ENCODE peak calls at places on chromosomes 12 and 14, in four cellular contexts. D is IMR-90, X is H1, T is H9. N is an unnamed sample.

GRCh38 chr12:19181666-19182426 is 52.3 kb downstream of the PLEKHA5 start:
- DNase-seq in D (no peak), T (no peak), X (no peak), N (no peak)

GRCh38 chr12:108273217-108273616 is 65.9 kb downstream of the CMKLR1 start:
- DNase-seq in T (no peak), X (no peak), D (no peak), N (no peak)

GRCh38 chr12:58803893-58804292 is 116.4 kb downstream of the LRIG3 start:
- DNase-seq in D (peak), X (no peak), T (no peak), N (no peak)

GRCh38 chr12:107264667-107265066 is 171.3 kb upstream of the CRY1 start:
- DNase-seq in X (no peak), T (no peak), D (no peak), N (no peak)

GRCh38 chr12:18696971-18697602 is 40.7 kb downstream of the PLCZ1 start:
- DNase-seq in D (peak), T (no peak), X (no peak), N (no peak)

GRCh38 chr12:28021704-28022103 is 49.2 kb upstream of the PTHLH start:
- DNase-seq in T (no peak), D (no peak), X (no peak), N (no peak)

GRCh38 chr12:59649203-59649602 is 53.4 kb downstream of the SLC16A7 start:
- DNase-seq in D (peak), X (no peak), T (no peak), N (no peak)

GRCh38 chr12:49086116-49086515 is 8.5 kb downstream of the DHH start:
- DNase-seq in T (no peak), D (peak), X (no peak), N (no peak)

GRCh38 chr12:45349911-45350310 is 134.0 kb downstream of the ANO6 start:
- DNase-seq in T (no peak), D (peak), X (no peak), N (no peak)

GRCh38 chr12:123942911-123943648 is 29.6 kb downstream of the CCDC92 start:
- DNase-seq in X (no peak), D (peak), T (no peak), N (no peak)

GRCh38 chr12:46507766-46508165 is 135.2 kb upstream of the SLC38A2 start:
- DNase-seq in D (no peak), X (no peak), T (no peak), N (no peak)

GRCh38 chr14:72420749-72421452 is 473.0 kb downstream of the DPF3 start:
- DNase-seq in D (peak), T (peak), X (peak), N (peak)

GRCh38 chr12:62967701-62968100 is 32.8 kb upstream of the PPM1H start:
- DNase-seq in T (no peak), D (no peak), X (no peak), N (no peak)

GRCh38 chr12:111976291-111976690 is 36.7 kb downstream of the TMEM116 start:
- DNase-seq in X (no peak), T (no peak), D (no peak), N (no peak)

GRCh38 chr12:128073937-128074336 is 193.0 kb upstream of the TMEM132C start:
- DNase-seq in X (no peak), T (peak), D (no peak), N (no peak)

GRCh38 chr14:48580692-48581091 is 905.3 kb upstream of the MDGA2 start:
- DNase-seq in T (no peak), X (no peak), D (no peak), N (no peak)

DNA sequence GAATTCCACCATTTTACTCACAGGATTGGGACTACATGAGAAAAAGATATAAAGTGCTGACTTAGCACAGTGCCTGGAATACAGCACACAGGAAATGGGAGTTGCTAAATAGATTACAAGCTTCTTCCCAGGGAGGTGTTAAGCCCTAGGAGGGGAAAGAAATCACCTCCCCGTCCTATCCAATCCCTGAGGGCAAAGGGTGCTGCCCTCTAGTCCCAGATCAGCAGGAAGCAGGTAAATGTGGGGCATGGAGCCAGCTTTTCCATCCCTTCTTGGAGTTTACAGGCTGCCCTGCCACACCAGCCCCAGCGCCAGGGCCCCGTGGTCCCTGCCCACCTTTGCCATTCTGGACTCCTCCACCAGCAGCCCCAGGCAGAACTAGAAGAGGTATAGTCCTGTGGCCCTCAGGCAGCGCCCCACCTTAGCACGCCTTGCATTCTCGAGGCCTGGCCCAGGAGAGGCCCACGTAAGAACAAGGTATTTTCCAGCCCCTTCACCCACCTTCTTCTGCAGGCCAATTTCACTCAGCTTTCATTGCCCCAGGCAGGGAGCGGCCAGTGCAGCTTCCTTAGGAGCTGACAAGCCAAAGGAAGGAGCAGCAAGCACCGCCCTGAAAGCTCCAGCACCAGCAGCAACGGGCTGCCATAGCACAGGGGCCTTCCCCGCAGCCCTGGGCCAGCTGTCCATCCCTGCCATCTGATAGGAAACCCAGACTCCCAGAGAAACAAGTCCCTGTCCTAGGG is 28.8 kb upstream of the RPLP0 start:
- DNase-seq in D (no peak), X (no peak), T (peak), N (no peak)
- H2BK5ac ChIP-seq in D (peak), X (peak), T (peak), N (peak)

GRCh38 chr14:56374421-56374820 is 205.2 kb upstream of the TMEM260 start:
- DNase-seq in X (no peak), T (no peak), D (no peak), N (no peak)
- H2BK5ac ChIP-seq in X (no peak), T (no peak), D (no peak), N (no peak)

DNA sequence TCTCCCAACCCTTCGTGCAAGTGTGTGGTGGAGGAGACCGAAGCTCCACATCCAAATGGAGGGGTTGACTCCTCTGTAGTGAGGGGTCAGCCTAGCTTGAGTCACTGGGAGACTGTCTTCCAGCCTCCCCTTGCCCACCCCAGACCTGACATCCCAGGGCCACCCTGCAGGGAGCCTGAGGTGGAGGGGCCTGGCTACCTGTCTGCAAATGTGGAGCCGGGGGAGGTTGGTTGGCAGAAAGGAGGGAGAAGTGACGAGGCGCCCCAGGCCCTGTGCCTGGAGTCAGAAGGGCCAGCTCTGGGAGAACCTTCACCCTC is 37.5 kb downstream of the NFKBIA start:
- DNase-seq in D (no peak), X (no peak), T (no peak), N (no peak)
- H2BK5ac ChIP-seq in D (peak), X (no peak), T (no peak), N (no peak)

GRCh38 chr12:121773011-121773777 is 20.3 kb downstream of the RHOF start:
- DNase-seq in D (peak), T (peak), X (no peak), N (no peak)
- H2BK5ac ChIP-seq in D (no peak), T (no peak), X (no peak), N (no peak)

DNA sequence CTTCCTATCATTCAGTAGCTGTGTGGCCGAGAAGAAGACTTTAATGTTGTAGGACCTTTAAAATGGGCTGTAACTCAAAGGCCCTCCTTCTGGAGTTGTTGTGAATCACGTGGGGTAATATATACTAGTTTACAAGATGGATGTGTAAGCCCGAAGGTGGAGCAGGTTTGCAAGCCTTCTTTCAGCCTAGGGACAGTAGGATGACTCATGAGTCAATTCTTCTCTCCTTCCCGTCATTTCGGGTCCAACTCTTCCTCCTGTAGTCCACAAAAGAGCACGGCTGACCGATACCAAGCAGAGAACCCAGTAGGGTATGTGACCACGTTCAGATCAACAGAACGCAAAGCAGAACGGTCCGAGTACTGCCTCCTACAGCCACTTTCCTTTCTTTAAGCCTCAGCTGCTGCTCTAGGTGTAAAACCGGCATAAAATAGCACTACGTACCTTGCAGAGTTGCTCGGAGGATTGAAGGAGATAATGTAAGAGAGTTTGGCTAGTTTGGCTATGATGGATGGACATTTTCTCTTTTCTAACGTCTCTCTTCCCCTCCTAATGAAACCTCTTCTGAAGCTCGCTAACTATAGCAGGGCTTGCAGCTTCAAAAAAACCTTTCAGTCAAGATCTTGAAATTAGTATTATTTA is 1.3 kb upstream of the RASSF3 start:
- DNase-seq in T (peak), X (no peak), D (peak), N (no peak)
- H2BK5ac ChIP-seq in T (no peak), X (peak), D (peak), N (no peak)

DNA sequence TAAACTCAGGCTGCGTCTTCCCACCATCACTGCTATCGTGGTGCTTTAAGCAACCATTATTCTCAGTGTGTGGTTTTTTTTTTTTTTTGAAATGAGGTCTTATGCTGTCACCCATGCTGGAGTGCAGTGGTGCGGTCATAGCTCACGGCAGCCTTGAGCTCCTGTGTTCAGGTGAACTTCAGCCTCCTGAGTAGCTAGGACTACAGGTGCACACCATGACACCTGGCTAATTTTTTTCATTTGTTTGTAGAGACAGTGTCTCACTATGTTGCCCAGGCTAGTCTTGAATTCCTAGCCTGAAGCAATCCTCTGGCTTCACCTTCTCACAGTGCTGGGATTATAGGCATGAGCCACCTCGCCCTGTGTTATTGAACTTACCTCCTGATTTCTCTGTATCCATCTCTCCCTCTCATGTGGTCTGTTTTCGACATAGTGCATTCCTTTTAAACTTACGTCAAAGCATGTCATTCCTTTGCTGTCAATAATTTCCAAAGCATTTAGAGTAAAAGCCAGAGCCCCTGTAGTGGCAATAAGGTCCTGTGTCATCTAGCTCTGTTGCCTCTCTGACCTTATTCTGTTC is 255.5 kb downstream of the SNAPC1 start:
- DNase-seq in X (no peak), D (no peak), T (no peak), N (no peak)
- H2BK5ac ChIP-seq in X (no peak), D (no peak), T (no peak), N (no peak)

DNA sequence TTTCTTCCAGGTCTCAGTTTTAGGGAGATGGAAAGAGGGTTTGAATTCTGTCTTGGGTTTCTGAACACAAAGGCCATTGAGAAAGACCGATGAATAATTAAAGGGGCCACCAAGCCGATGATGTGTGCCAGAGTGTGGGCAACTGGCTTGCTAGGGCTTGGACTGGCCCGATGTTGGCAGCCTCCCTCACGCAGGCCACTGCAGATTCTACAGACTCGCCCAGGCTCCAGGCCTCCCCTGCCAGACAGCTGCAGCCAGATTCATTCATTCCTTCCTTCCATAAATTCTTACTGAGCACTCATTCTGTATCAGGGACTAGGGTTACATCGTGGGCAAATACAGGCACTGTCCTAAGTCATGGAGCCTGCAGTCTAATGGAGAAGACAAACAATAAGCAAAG is 34.9 kb downstream of the ACTN1 start:
- DNase-seq in X (no peak), D (no peak), T (no peak), N (no peak)
- H2BK5ac ChIP-seq in X (no peak), D (peak), T (no peak), N (no peak)

GRCh38 chr12:6765048-6765633 is 1.0 kb upstream of the PTMS start:
- DNase-seq in T (no peak), D (no peak), X (no peak), N (no peak)
- H2BK5ac ChIP-seq in T (no peak), D (peak), X (peak), N (peak)